ENCODE peak calls at places on chromosomes 7 and 10, in six cellular contexts. One of them, this sample, is unnamed.

GRCh38 chr10:122875843-122876492 is 3.4 kb downstream of the FAM24B start:
- DNase-seq in neuronal stem cell: peak
- DNase-seq in NB4: no peak
- DNase-seq in HEK293T: no peak
- DNase-seq in BJ: no peak
- DNase-seq in NCI-H460: no peak
- DNase-seq in this sample: no peak

GRCh38 chr10:130218936-130219335 is 82.7 kb downstream of the GLRX3 start:
- DNase-seq in neuronal stem cell: no peak
- DNase-seq in NB4: no peak
- DNase-seq in HEK293T: no peak
- DNase-seq in BJ: no peak
- DNase-seq in NCI-H460: no peak
- DNase-seq in this sample: no peak

GRCh38 chr10:71714055-71714454 is 5.5 kb downstream of the C10orf105 start:
- DNase-seq in neuronal stem cell: no peak
- DNase-seq in NB4: no peak
- DNase-seq in HEK293T: no peak
- DNase-seq in BJ: no peak
- DNase-seq in NCI-H460: no peak
- DNase-seq in this sample: no peak

GRCh38 chr7:75536940-75537538 is 44.9 kb downstream of the SPDYE5 start:
- DNase-seq in neuronal stem cell: no peak
- DNase-seq in NB4: no peak
- DNase-seq in HEK293T: no peak
- DNase-seq in BJ: no peak
- DNase-seq in NCI-H460: no peak
- DNase-seq in this sample: no peak

GRCh38 chr10:24465899-24466615 is 257.1 kb downstream of the KIAA1217 start:
- DNase-seq in neuronal stem cell: no peak
- DNase-seq in NB4: peak
- DNase-seq in HEK293T: no peak
- DNase-seq in BJ: peak
- DNase-seq in NCI-H460: peak
- DNase-seq in this sample: peak

GRCh38 chr10:47016564-47016963 is 105.3 kb downstream of the PTPN20 start:
- DNase-seq in neuronal stem cell: no peak
- DNase-seq in NB4: no peak
- DNase-seq in HEK293T: no peak
- DNase-seq in BJ: no peak
- DNase-seq in NCI-H460: no peak
- DNase-seq in this sample: no peak

GRCh38 chr10:10803273-10803672 is 214.4 kb upstream of the CELF2 start:
- DNase-seq in neuronal stem cell: no peak
- DNase-seq in NB4: no peak
- DNase-seq in HEK293T: no peak
- DNase-seq in BJ: no peak
- DNase-seq in NCI-H460: no peak
- DNase-seq in this sample: no peak

GRCh38 chr10:127303105-127303504 is 106.7 kb upstream of the INSYN2A start:
- DNase-seq in neuronal stem cell: no peak
- DNase-seq in NB4: no peak
- DNase-seq in HEK293T: no peak
- DNase-seq in BJ: no peak
- DNase-seq in NCI-H460: no peak
- DNase-seq in this sample: no peak

GRCh38 chr7:38060116-38060515 is 117.9 kb upstream of the STARD3NL start:
- DNase-seq in neuronal stem cell: no peak
- DNase-seq in NB4: no peak
- DNase-seq in HEK293T: no peak
- DNase-seq in BJ: no peak
- DNase-seq in NCI-H460: no peak
- DNase-seq in this sample: no peak

GRCh38 chr7:127983804-127984332 is 47.4 kb downstream of the LRRC4 start:
- DNase-seq in neuronal stem cell: no peak
- DNase-seq in NB4: no peak
- DNase-seq in HEK293T: no peak
- DNase-seq in BJ: no peak
- DNase-seq in NCI-H460: no peak
- DNase-seq in this sample: no peak

GRCh38 chr10:66162560-66163143 is 763.2 kb upstream of the LRRTM3 start:
- DNase-seq in neuronal stem cell: no peak
- DNase-seq in NB4: no peak
- DNase-seq in HEK293T: no peak
- DNase-seq in BJ: no peak
- DNase-seq in NCI-H460: no peak
- DNase-seq in this sample: no peak

GRCh38 chr7:55108401-55108800 is 89.6 kb downstream of the EGFR start:
- DNase-seq in neuronal stem cell: no peak
- DNase-seq in NB4: no peak
- DNase-seq in HEK293T: no peak
- DNase-seq in BJ: no peak
- DNase-seq in NCI-H460: no peak
- DNase-seq in this sample: no peak

GRCh38 chr10:86306628-86307278 is 59.8 kb downstream of the GRID1 start:
- DNase-seq in neuronal stem cell: peak
- DNase-seq in NB4: peak
- DNase-seq in HEK293T: no peak
- DNase-seq in BJ: no peak
- DNase-seq in NCI-H460: peak
- DNase-seq in this sample: no peak

GRCh38 chr10:80480852-80481251 is 26.7 kb downstream of the TSPAN14 start:
- DNase-seq in neuronal stem cell: no peak
- DNase-seq in NB4: no peak
- DNase-seq in HEK293T: no peak
- DNase-seq in BJ: no peak
- DNase-seq in NCI-H460: no peak
- DNase-seq in this sample: no peak

GRCh38 chr7:70113543-70113942 is 515.3 kb downstream of the AUTS2 start:
- DNase-seq in neuronal stem cell: no peak
- DNase-seq in NB4: no peak
- DNase-seq in HEK293T: no peak
- DNase-seq in BJ: no peak
- DNase-seq in NCI-H460: no peak
- DNase-seq in this sample: no peak

GRCh38 chr7:53996856-53997255 is 545.3 kb upstream of the VSTM2A start:
- DNase-seq in neuronal stem cell: no peak
- DNase-seq in NB4: no peak
- DNase-seq in HEK293T: no peak
- DNase-seq in BJ: no peak
- DNase-seq in NCI-H460: no peak
- DNase-seq in this sample: peak

GRCh38 chr7:106313966-106314365 is 29.2 kb upstream of the NAMPT start:
- DNase-seq in neuronal stem cell: no peak
- DNase-seq in NB4: peak
- DNase-seq in HEK293T: no peak
- DNase-seq in BJ: no peak
- DNase-seq in NCI-H460: no peak
- DNase-seq in this sample: no peak

GRCh38 chr10:61662794-61663259 is at the start of gene CABCOCO1:
- DNase-seq in neuronal stem cell: peak
- DNase-seq in NB4: no peak
- DNase-seq in HEK293T: peak
- DNase-seq in BJ: no peak
- DNase-seq in NCI-H460: peak
- DNase-seq in this sample: peak

GRCh38 chr10:62853710-62854109 is 37.5 kb upstream of the EGR2 start:
- DNase-seq in neuronal stem cell: no peak
- DNase-seq in NB4: peak
- DNase-seq in HEK293T: no peak
- DNase-seq in BJ: no peak
- DNase-seq in NCI-H460: no peak
- DNase-seq in this sample: no peak

GRCh38 chr10:92574545-92575377 is 868 bp upstream of the IDE start:
- DNase-seq in neuronal stem cell: peak
- DNase-seq in NB4: no peak
- DNase-seq in HEK293T: no peak
- DNase-seq in BJ: no peak
- DNase-seq in NCI-H460: no peak
- DNase-seq in this sample: peak

GRCh38 chr7:130971297-130971696 is 237.3 kb upstream of the KLF14 start:
- DNase-seq in neuronal stem cell: no peak
- DNase-seq in NB4: no peak
- DNase-seq in HEK293T: no peak
- DNase-seq in BJ: no peak
- DNase-seq in NCI-H460: no peak
- DNase-seq in this sample: no peak

GRCh38 chr7:70846208-70846607 is 285.7 kb upstream of the GALNT17 start:
- DNase-seq in neuronal stem cell: no peak
- DNase-seq in NB4: no peak
- DNase-seq in HEK293T: no peak
- DNase-seq in BJ: no peak
- DNase-seq in NCI-H460: no peak
- DNase-seq in this sample: no peak